ENCODE peak calls at places on chromosomes 16 and 17, in four cellular contexts. M, O, S and U are unnamed samples.

GRCh38 chr16:77723108-77723514 is 797 bp downstream of the NUDT7 start:
- DNase-seq in M (no peak), O (no peak), S (peak; percentile 46), U (no peak)

GRCh38 chr17:82932146-82933005 is 92.6 kb upstream of the ZNF750 start:
- DNase-seq in M (no peak), O (peak; percentile 35), S (no peak), U (peak; percentile 39)

GRCh38 chr16:19776565-19776964 is 58.5 kb downstream of the IQCK start:
- DNase-seq in M (no peak), O (peak; percentile 16), S (no peak), U (no peak)

GRCh38 chr17:1228752-1229353 is 41.4 kb upstream of the BHLHA9 start:
- DNase-seq in M (no peak), O (no peak), S (no peak), U (no peak)

GRCh38 chr16:1037023-1037933 is 35.3 kb upstream of the SSTR5 start:
- DNase-seq in M (no peak), O (peak; percentile 17), S (no peak), U (no peak)

GRCh38 chr16:57304169-57305061 is 19.9 kb upstream of the PLLP start:
- DNase-seq in M (no peak), O (no peak), S (no peak), U (peak; percentile 93)

GRCh38 chr16:46972429-46972970 is 974 bp downstream of the DNAJA2 start:
- DNase-seq in M (no peak), O (peak; percentile 49), S (peak; percentile 74), U (no peak)

GRCh38 chr16:87330646-87331045 is 13.5 kb upstream of the C16orf95 start:
- DNase-seq in M (no peak), O (no peak), S (no peak), U (no peak)

GRCh38 chr16:14057878-14058382 is 13.2 kb upstream of the MRTFB start:
- DNase-seq in M (no peak), O (no peak), S (no peak), U (no peak)

GRCh38 chr17:6327007-6327406 is 107.9 kb downstream of the AIPL1 start:
- DNase-seq in M (peak; percentile 76), O (peak; percentile 29), S (no peak), U (no peak)

GRCh38 chr17:45428954-45429337 is 3.7 kb downstream of the ARHGAP27 start:
- DNase-seq in M (no peak), O (no peak), S (no peak), U (no peak)

GRCh38 chr17:70029019-70029767 is 45.8 kb upstream of the KCNJ16 start:
- DNase-seq in M (no peak), O (no peak), S (no peak), U (no peak)

GRCh38 chr17:78803161-78803845 is 21.2 kb upstream of the CYTH1 start:
- DNase-seq in M (no peak), O (no peak), S (no peak), U (no peak)

GRCh38 chr17:22203208-22203715 is 510.9 kb downstream of the KCNJ18 start:
- DNase-seq in M (no peak), O (no peak), S (no peak), U (no peak)

GRCh38 chr17:14325618-14326167 is 24.8 kb downstream of the HS3ST3B1 start:
- DNase-seq in M (no peak), O (peak; percentile 71), S (no peak), U (no peak)

GRCh38 chr17:71519285-71519684 is 601.5 kb upstream of the SOX9 start:
- DNase-seq in M (no peak), O (no peak), S (no peak), U (no peak)

GRCh38 chr17:57407287-57408063 is 151.2 kb downstream of the MSI2 start:
- DNase-seq in M (no peak), O (peak; percentile 97), S (peak; percentile 89), U (peak; percentile 29)

GRCh38 chr16:79004281-79004680 is 596.3 kb downstream of the MAF start:
- DNase-seq in M (no peak), O (no peak), S (no peak), U (peak; percentile 93)

GRCh38 chr17:78735832-78736525 is 46.1 kb downstream of the CYTH1 start:
- DNase-seq in M (no peak), O (peak; percentile 85), S (peak; percentile 8), U (no peak)

GRCh38 chr16:46690281-46691178 is 1.1 kb downstream of the ORC6 start:
- DNase-seq in M (no peak), O (peak; percentile 4), S (peak; percentile 43), U (no peak)

GRCh38 chr17:58191259-58191896 is 1.1 kb upstream of the EPX start:
- DNase-seq in M (no peak), O (peak; percentile 14), S (no peak), U (no peak)

GRCh38 chr16:6684076-6684673 is 648.5 kb upstream of the RBFOX1 start:
- DNase-seq in M (no peak), O (peak; percentile 27), S (peak; percentile 37), U (no peak)

GRCh38 chr17:57782642-57783337 is 37.7 kb upstream of the CCDC182 start:
- DNase-seq in M (peak; percentile 60), O (peak; percentile 77), S (peak; percentile 92), U (no peak)

GRCh38 chr16:70730016-70730415 is 44.2 kb upstream of the MTSS2 start:
- DNase-seq in M (no peak), O (no peak), S (no peak), U (no peak)

GRCh38 chr17:64938925-64939474 is 19.7 kb upstream of the LRRC37A3 start:
- DNase-seq in M (peak; percentile 88), O (peak; percentile 50), S (no peak), U (no peak)

GRCh38 chr17:21042434-21043295 is at the start of gene USP22:
- DNase-seq in M (peak; percentile 100), O (peak; percentile 98), S (no peak), U (no peak)

GRCh38 chr16:4330277-4330882 is 14.5 kb downstream of the GLIS2 start:
- DNase-seq in M (peak; percentile 77), O (peak; percentile 67), S (peak; percentile 63), U (peak; percentile 84)

GRCh38 chr17:58352843-58353719 is 1.1 kb upstream of the SUPT4H1 start:
- DNase-seq in M (peak; percentile 80), O (peak; percentile 57), S (peak; percentile 76), U (peak; percentile 48)

GRCh38 chr17:37747222-37747621 is 2.4 kb upstream of the HNF1B start:
- DNase-seq in M (no peak), O (no peak), S (no peak), U (no peak)

GRCh38 chr17:75181110-75181509 is 1.6 kb downstream of the SUMO2 start:
- DNase-seq in M (no peak), O (no peak), S (peak; percentile 27), U (no peak)

GRCh38 chr17:6297960-6298359 is 137.0 kb downstream of the AIPL1 start:
- DNase-seq in M (no peak), O (peak; percentile 38), S (no peak), U (no peak)

GRCh38 chr17:29070308-29070707 is 27.4 kb downstream of the PIPOX start:
- DNase-seq in M (no peak), O (no peak), S (no peak), U (no peak)

GRCh38 chr16:12545292-12545610 is 258.4 kb downstream of the CPPED1 start:
- DNase-seq in M (no peak), O (no peak), S (no peak), U (no peak)

GRCh38 chr16:82004651-82005490 is 6.4 kb downstream of the SDR42E1 start:
- DNase-seq in M (no peak), O (no peak), S (no peak), U (no peak)

GRCh38 chr17:40915199-40915661 is 22.2 kb downstream of the KRT23 start:
- DNase-seq in M (no peak), O (no peak), S (no peak), U (no peak)

GRCh38 chr16:27237229-27238015 is 31.1 kb downstream of the NSMCE1 start:
- DNase-seq in M (no peak), O (peak; percentile 27), S (no peak), U (peak; percentile 49)